ENCODE peak calls at places on chromosomes 2 and 18, in six cellular contexts. U, C, B, N, D and Q are unnamed samples.

GRCh38 chr2:216015722-216016464 is 2.5 kb upstream of the MREG start:
- DNase-seq in N (no peak), U (no peak), B (no peak), C (no peak), D (no peak), Q (no peak)

GRCh38 chr2:47520302-47520630 is 117.3 kb downstream of the MSH2 start:
- DNase-seq in C (no peak), B (peak; percentile 14), D (no peak), U (no peak), N (no peak), Q (no peak)

GRCh38 chr2:126662623-126663022 is 6.7 kb downstream of the GYPC start:
- DNase-seq in B (no peak), U (no peak), N (no peak), D (no peak), C (no peak), Q (no peak)

GRCh38 chr2:95053543-95053942 is 28.0 kb downstream of the MAL start:
- DNase-seq in D (no peak), N (no peak), B (no peak), U (no peak), C (no peak), Q (no peak)

GRCh38 chr2:204171432-204171960 is 234.9 kb downstream of the ICOS start:
- DNase-seq in D (no peak), B (no peak), U (no peak), C (no peak), N (no peak), Q (no peak)

GRCh38 chr2:6955523-6956136 is 38.4 kb downstream of the RNF144A start:
- DNase-seq in U (no peak), D (no peak), N (no peak), B (no peak), C (no peak), Q (no peak)

GRCh38 chr2:31168291-31168690 is 30.1 kb upstream of the GALNT14 start:
- DNase-seq in B (no peak), D (no peak), N (no peak), C (no peak), U (no peak), Q (peak; percentile 19)

GRCh38 chr2:25362564-25363145 is 20.9 kb upstream of the DNMT3A start:
- DNase-seq in U (no peak), C (no peak), B (no peak), D (no peak), N (no peak), Q (no peak)

GRCh38 chr2:170711774-170712652 is 3.1 kb upstream of the SP5 start:
- DNase-seq in B (no peak), D (no peak), N (no peak), C (no peak), U (no peak), Q (no peak)

GRCh38 chr2:201242562-201243277 is 17.6 kb upstream of the CASP8 start:
- DNase-seq in C (no peak), N (no peak), D (no peak), B (no peak), U (no peak), Q (no peak)

GRCh38 chr2:29162204-29162928 is 47.2 kb downstream of the CLIP4 start:
- DNase-seq in C (no peak), B (no peak), U (no peak), N (no peak), D (no peak), Q (no peak)

GRCh38 chr2:46097714-46098480 is 199.3 kb upstream of the EPAS1 start:
- DNase-seq in C (peak; percentile 94), D (peak; percentile 94), U (no peak), N (peak; percentile 100), B (peak; percentile 94), Q (peak; percentile 95)

GRCh38 chr2:39220136-39220535 is 23.6 kb downstream of the CDKL4 start:
- DNase-seq in C (no peak), D (no peak), B (no peak), N (no peak), U (no peak), Q (no peak)

GRCh38 chr2:18505703-18506341 is 54.6 kb downstream of the RDH14 start:
- DNase-seq in N (no peak), B (no peak), D (no peak), U (no peak), C (no peak), Q (no peak)

GRCh38 chr2:111634995-111635538 is 248.9 kb downstream of the ANAPC1 start:
- DNase-seq in C (no peak), B (no peak), D (no peak), U (no peak), N (no peak), Q (peak; percentile 12)

GRCh38 chr18:33372442-33372841 is 68.1 kb downstream of the CCDC178 start:
- DNase-seq in U (no peak), B (no peak), N (no peak), C (no peak), D (no peak), Q (no peak)

GRCh38 chr2:109368798-109369197 is 239.8 kb downstream of the SH3RF3 start:
- DNase-seq in B (no peak), N (no peak), U (no peak), D (no peak), C (no peak), Q (no peak)

GRCh38 chr18:49613141-49613641 is 51.3 kb downstream of the LIPG start:
- DNase-seq in U (no peak), C (no peak), N (no peak), D (no peak), B (no peak), Q (no peak)

GRCh38 chr2:16402891-16403290 is 262.7 kb downstream of the CYRIA start:
- DNase-seq in D (no peak), N (no peak), C (no peak), B (no peak), U (no peak), Q (no peak)

GRCh38 chr2:109162999-109163398 is 34.0 kb downstream of the SH3RF3 start:
- DNase-seq in U (no peak), C (peak; percentile 40), B (no peak), N (no peak), D (no peak), Q (no peak)

GRCh38 chr2:34115076-34115475 is 516.0 kb upstream of the FAM98A start:
- DNase-seq in U (no peak), N (no peak), B (no peak), D (no peak), C (no peak), Q (no peak)

GRCh38 chr2:239157766-239158165 is 243.1 kb downstream of the HDAC4 start:
- DNase-seq in U (no peak), B (peak; percentile 16), N (peak; percentile 4), D (no peak), C (no peak), Q (no peak)

GRCh38 chr2:118386636-118387302 is 298.5 kb downstream of the INSIG2 start:
- DNase-seq in D (peak; percentile 89), C (no peak), N (peak; percentile 85), U (no peak), B (no peak), Q (peak; percentile 18)

GRCh38 chr2:109423556-109424359 is 190.0 kb downstream of the SEPTIN10 start:
- DNase-seq in D (no peak), U (no peak), C (no peak), B (no peak), N (no peak), Q (no peak)

GRCh38 chr2:239828192-239828972 is 196.8 kb downstream of the NDUFA10 start:
- DNase-seq in C (no peak), N (no peak), D (no peak), U (no peak), B (no peak), Q (no peak)

GRCh38 chr2:240581811-240582210 is 4.7 kb upstream of the CAPN10 start:
- DNase-seq in U (no peak), D (no peak), B (no peak), C (no peak), N (no peak), Q (peak; percentile 23)

GRCh38 chr2:189402932-189403331 is 38.3 kb upstream of the WDR75 start:
- DNase-seq in C (no peak), B (no peak), N (peak; percentile 66), D (no peak), U (no peak), Q (peak; percentile 85)

GRCh38 chr2:53463771-53464726 is 303.6 kb upstream of the CHAC2 start:
- DNase-seq in B (no peak), D (no peak), C (no peak), N (no peak), U (no peak), Q (no peak)

GRCh38 chr2:197113221-197113831 is 186.8 kb upstream of the PGAP1 start:
- DNase-seq in B (peak; percentile 48), N (peak; percentile 45), C (no peak), D (no peak), U (no peak), Q (no peak)

GRCh38 chr2:177843188-177843587 is 229.4 kb downstream of the PDE11A start:
- DNase-seq in U (no peak), N (no peak), C (no peak), B (no peak), D (no peak), Q (no peak)

GRCh38 chr2:210584834-210585233 is 28.4 kb downstream of the CPS1 start:
- DNase-seq in U (no peak), C (peak; percentile 0), B (no peak), D (no peak), N (peak; percentile 38), Q (no peak)

GRCh38 chr2:28063492-28063962 is 173.0 kb downstream of the BABAM2 start:
- DNase-seq in D (no peak), B (no peak), U (no peak), N (no peak), C (no peak), Q (no peak)

GRCh38 chr2:210224660-210225460 is at the start of gene ACADL:
- DNase-seq in C (no peak), U (peak; percentile 42), D (peak; percentile 3), N (no peak), B (peak; percentile 32), Q (no peak)

GRCh38 chr2:239188536-239188935 is 212.3 kb downstream of the HDAC4 start:
- DNase-seq in C (no peak), D (no peak), N (no peak), U (no peak), B (no peak), Q (no peak)

GRCh38 chr2:153388246-153388645 is 90.3 kb downstream of the RPRM start:
- DNase-seq in C (no peak), U (no peak), B (no peak), N (no peak), D (peak; percentile 35), Q (no peak)